ENCODE peak calls at places on chromosomes 2 and 18, in six cellular contexts. P, D, J, H, O and U are unnamed samples.

GRCh38 chr2:42493885-42494433 is at the start of gene KCNG3:
- DNase-seq in D (peak; percentile 86), O (peak; percentile 80), P (peak; percentile 44), J (peak; percentile 56), H (peak; percentile 57), U (peak; percentile 47)

GRCh38 chr2:37798315-37799005 is 126.6 kb upstream of the RMDN2 start:
- DNase-seq in D (no peak), J (no peak), O (no peak), P (no peak), H (no peak), U (no peak)

GRCh38 chr2:43438342-43438741 is 157.5 kb downstream of the THADA start:
- DNase-seq in H (no peak), P (no peak), D (no peak), O (no peak), J (no peak), U (no peak)

GRCh38 chr2:41510108-41510507 is 537.7 kb upstream of the PKDCC start:
- DNase-seq in D (no peak), J (no peak), H (no peak), O (no peak), P (no peak), U (no peak)

GRCh38 chr2:204695506-204695905 is 150.2 kb downstream of the PARD3B start:
- DNase-seq in H (no peak), J (no peak), O (no peak), D (no peak), P (no peak), U (no peak)

GRCh38 chr18:30481871-30482270 is 560.7 kb downstream of the DSC3 start:
- DNase-seq in J (no peak), P (no peak), H (no peak), O (no peak), D (no peak), U (no peak)

GRCh38 chr2:213846856-213847255 is 562.6 kb downstream of the SPAG16 start:
- DNase-seq in D (no peak), O (no peak), P (no peak), H (no peak), J (no peak), U (no peak)

GRCh38 chr2:17254421-17254820 is 263.8 kb downstream of the RAD51AP2 start:
- DNase-seq in J (no peak), P (no peak), O (no peak), D (no peak), H (no peak), U (no peak)

GRCh38 chr2:45606801-45607200 is 4.3 kb downstream of the SRBD1 start:
- DNase-seq in J (no peak), P (no peak), O (no peak), H (no peak), D (no peak), U (no peak)

GRCh38 chr2:96806468-96807126 is 9.5 kb upstream of the CNNM3 start:
- DNase-seq in D (no peak), O (no peak), P (no peak), H (peak; percentile 52), J (no peak), U (no peak)

GRCh38 chr2:16006537-16007166 is 66.3 kb downstream of the MYCN start:
- DNase-seq in H (no peak), O (no peak), J (no peak), P (no peak), D (no peak), U (no peak)

GRCh38 chr2:17083902-17084301 is 418.3 kb upstream of the CYRIA start:
- DNase-seq in D (no peak), H (no peak), J (no peak), O (no peak), P (no peak), U (no peak)

GRCh38 chr2:190579058-190579410 is 44.5 kb upstream of the NEMP2 start:
- DNase-seq in O (no peak), D (no peak), J (no peak), P (no peak), H (no peak), U (no peak)

GRCh38 chr2:157244691-157245090 is 12.8 kb upstream of the GALNT5 start:
- DNase-seq in P (no peak), J (no peak), O (no peak), D (no peak), H (no peak), U (no peak)

GRCh38 chr18:74610216-74610615 is 12.5 kb downstream of the ZNF407 start:
- DNase-seq in P (no peak), D (no peak), J (no peak), H (no peak), O (no peak), U (no peak)

GRCh38 chr2:20469595-20469994 is 22.7 kb downstream of the RHOB start:
- DNase-seq in J (no peak), P (no peak), H (no peak), O (no peak), D (no peak), U (no peak)

GRCh38 chr18:2134364-2134763 is 436.9 kb downstream of the METTL4 start:
- DNase-seq in O (no peak), J (no peak), H (no peak), P (no peak), D (no peak), U (no peak)

GRCh38 chr2:33478968-33479691 is 2.7 kb downstream of the RASGRP3 start:
- DNase-seq in D (no peak), O (no peak), J (peak; percentile 18), P (no peak), H (no peak), U (no peak)

GRCh38 chr18:13532406-13533075 is 193.8 kb downstream of the FAM210A start:
- DNase-seq in O (no peak), J (no peak), D (no peak), H (no peak), P (no peak), U (no peak)

GRCh38 chr18:59142274-59142673 is 2.6 kb downstream of the SEC11C start:
- DNase-seq in P (no peak), O (no peak), H (no peak), D (no peak), J (no peak), U (no peak)

GRCh38 chr2:190849774-190850173 is 30.8 kb upstream of the GLS start:
- DNase-seq in O (no peak), H (no peak), J (no peak), D (no peak), P (peak; percentile 54), U (no peak)

GRCh38 chr2:238149841-238150572 is 8.8 kb upstream of the ERFE start:
- DNase-seq in O (no peak), H (no peak), D (no peak), P (no peak), J (no peak), U (no peak)

GRCh38 chr2:112959109-112959591 is 18.7 kb upstream of the IL36G start:
- DNase-seq in H (no peak), D (no peak), O (no peak), J (no peak), P (no peak), U (no peak)

GRCh38 chr18:13562494-13563029 is 163.8 kb downstream of the FAM210A start:
- DNase-seq in D (no peak), H (no peak), J (no peak), O (no peak), P (no peak), U (no peak)

GRCh38 chr2:95272299-95272751 is 1.9 kb upstream of the PROM2 start:
- DNase-seq in J (no peak), O (peak; percentile 30), D (peak; percentile 26), H (no peak), P (no peak), U (no peak)

GRCh38 chr2:128315829-128316776 is 2.6 kb downstream of the HS6ST1 start:
- DNase-seq in J (peak; percentile 12), D (peak; percentile 56), P (no peak), H (peak; percentile 10), O (peak; percentile 47), U (no peak)

GRCh38 chr2:133138693-133139092 is 429.6 kb downstream of the NCKAP5 start:
- DNase-seq in H (no peak), P (no peak), J (no peak), D (no peak), O (no peak), U (no peak)

GRCh38 chr18:22710628-22711380 is 222.3 kb upstream of the RBBP8 start:
- DNase-seq in P (peak; percentile 75), O (peak; percentile 55), J (peak; percentile 27), D (peak; percentile 71), H (no peak), U (no peak)
- H3K27ac ChIP-seq in P (peak overlapping the region; percentile 69), O (peak overlapping the region; percentile 27), J (peak overlapping the region; percentile 54), D (peak overlapping the region; percentile 35), H (no peak overlapping the region), U (no peak overlapping the region)

GRCh38 chr2:109689182-109689935 is 75.2 kb downstream of the SOWAHC start:
- DNase-seq in H (no peak), P (no peak), D (no peak), O (no peak), J (no peak), U (no peak)
- H3K27ac ChIP-seq in H (no peak overlapping the region), P (no peak overlapping the region), D (no peak overlapping the region), O (no peak overlapping the region), J (no peak overlapping the region), U (no peak overlapping the region)

GRCh38 chr2:25454824-25455611 is 113.3 kb upstream of the DNMT3A start:
- DNase-seq in O (no peak), J (peak; percentile 17), D (no peak), H (no peak), P (no peak), U (no peak)
- H3K27ac ChIP-seq in O (no peak overlapping the region), J (no peak overlapping the region), D (no peak overlapping the region), H (no peak overlapping the region), P (no peak overlapping the region), U (no peak overlapping the region)

GRCh38 chr2:231786177-231786916 is at the start of gene COPS7B:
- DNase-seq in D (peak; percentile 91), J (peak; percentile 77), P (peak; percentile 68), O (peak; percentile 82), H (peak; percentile 81), U (peak; percentile 67)

GRCh38 chr2:231786917-231787292 is 660 bp downstream of the COPS7B start:
- DNase-seq in P (no peak), J (no peak), H (no peak), D (no peak), O (no peak), U (no peak)

GRCh38 chr2:231785822-231786176 is 446 bp upstream of the COPS7B start:
- DNase-seq in J (no peak), O (no peak), D (no peak), P (no peak), H (no peak), U (no peak)

GRCh38 chr2:231781798-231782726 is 980 bp upstream of the PDE6D start:
- DNase-seq in D (no peak), H (peak; percentile 12), J (no peak), O (no peak), P (peak; percentile 42), U (no peak)

DNA sequence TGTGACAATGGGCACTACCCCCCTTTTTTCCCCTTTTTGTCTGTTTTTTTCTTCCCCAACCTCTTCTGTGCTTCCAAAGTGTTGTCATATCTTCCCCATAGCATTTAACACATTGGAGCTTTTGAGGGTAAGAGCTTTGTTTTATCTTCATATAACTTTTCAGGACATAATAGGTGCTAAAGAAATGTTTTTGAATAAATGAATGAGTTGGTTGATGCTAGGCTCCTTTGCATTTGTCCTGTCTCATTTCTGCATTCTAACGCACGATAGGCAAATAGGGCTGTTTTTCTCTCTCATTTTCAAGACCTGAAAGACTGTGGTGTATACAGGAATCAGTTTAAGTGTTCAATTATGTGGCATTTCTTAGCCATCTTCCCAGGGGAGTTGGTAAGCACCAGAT is 832 bp upstream of the COPS7B start:
- DNase-seq in H (no peak), O (no peak), P (no peak), J (no peak), D (no peak), U (no peak)
- H3K27ac ChIP-seq in H (no peak overlapping the region), O (no peak overlapping the region), P (no peak overlapping the region), J (no peak overlapping the region), D (no peak overlapping the region), U (no peak overlapping the region)